ENCODE peak calls at places on chromosomes 7 and 10, in six cellular contexts. One of them, this sample, is unnamed.

GRCh38 chr7:2044883-2045471 is 187.8 kb downstream of the MAD1L1 start:
- DNase-seq in transverse colon: no peak
- DNase-seq in stomach: no peak
- DNase-seq in breast epithelium: no peak
- DNase-seq in H1: no peak
- DNase-seq in K562: no peak
- DNase-seq in this sample: no peak

GRCh38 chr10:93131956-93132355 is 58.3 kb downstream of the CYP26A1 start:
- DNase-seq in transverse colon: peak; percentile 18
- DNase-seq in stomach: no peak
- DNase-seq in breast epithelium: no peak
- DNase-seq in H1: no peak
- DNase-seq in K562: no peak
- DNase-seq in this sample: no peak

GRCh38 chr10:124539935-124540641 is 78.5 kb downstream of the LHPP start:
- DNase-seq in transverse colon: peak; percentile 67
- DNase-seq in stomach: peak; percentile 64
- DNase-seq in breast epithelium: no peak
- DNase-seq in H1: peak; percentile 86
- DNase-seq in K562: peak; percentile 79
- DNase-seq in this sample: peak; percentile 86

GRCh38 chr7:64876792-64877713 is 26.0 kb upstream of the ZNF273 start:
- DNase-seq in transverse colon: peak; percentile 44
- DNase-seq in stomach: peak; percentile 44
- DNase-seq in breast epithelium: no peak
- DNase-seq in H1: peak; percentile 4
- DNase-seq in K562: peak; percentile 5
- DNase-seq in this sample: peak; percentile 19

GRCh38 chr10:95428702-95429101 is 132.5 kb downstream of the SORBS1 start:
- DNase-seq in transverse colon: no peak
- DNase-seq in stomach: no peak
- DNase-seq in breast epithelium: no peak
- DNase-seq in H1: no peak
- DNase-seq in K562: no peak
- DNase-seq in this sample: no peak

GRCh38 chr10:118850418-118851061 is 95.8 kb upstream of the CACUL1 start:
- DNase-seq in transverse colon: peak; percentile 73
- DNase-seq in stomach: peak; percentile 74
- DNase-seq in breast epithelium: no peak
- DNase-seq in H1: peak; percentile 92
- DNase-seq in K562: peak; percentile 32
- DNase-seq in this sample: no peak

GRCh38 chr10:60646966-60647796 is 131.1 kb upstream of the CDK1 start:
- DNase-seq in transverse colon: peak; percentile 22
- DNase-seq in stomach: no peak
- DNase-seq in breast epithelium: no peak
- DNase-seq in H1: no peak
- DNase-seq in K562: peak; percentile 32
- DNase-seq in this sample: no peak

GRCh38 chr7:121385800-121386179 is 10.3 kb downstream of the FAM3C start:
- DNase-seq in transverse colon: no peak
- DNase-seq in stomach: no peak
- DNase-seq in breast epithelium: no peak
- DNase-seq in H1: no peak
- DNase-seq in K562: no peak
- DNase-seq in this sample: no peak

GRCh38 chr10:80451132-80451531 is 3.0 kb upstream of the TSPAN14 start:
- DNase-seq in transverse colon: no peak
- DNase-seq in stomach: no peak
- DNase-seq in breast epithelium: no peak
- DNase-seq in H1: no peak
- DNase-seq in K562: no peak
- DNase-seq in this sample: no peak

GRCh38 chr7:39589323-39590111 is 23.3 kb downstream of the YAE1 start:
- DNase-seq in transverse colon: no peak
- DNase-seq in stomach: no peak
- DNase-seq in breast epithelium: no peak
- DNase-seq in H1: no peak
- DNase-seq in K562: peak; percentile 75
- DNase-seq in this sample: no peak

GRCh38 chr10:30940279-30940678 is 91.4 kb downstream of the ZNF438 start:
- DNase-seq in transverse colon: no peak
- DNase-seq in stomach: no peak
- DNase-seq in breast epithelium: no peak
- DNase-seq in H1: no peak
- DNase-seq in K562: no peak
- DNase-seq in this sample: no peak

GRCh38 chr10:27944005-27944404 is 54.9 kb downstream of the ODAD2 start:
- DNase-seq in transverse colon: no peak
- DNase-seq in stomach: no peak
- DNase-seq in breast epithelium: no peak
- DNase-seq in H1: no peak
- DNase-seq in K562: no peak
- DNase-seq in this sample: no peak

GRCh38 chr10:60664859-60665258 is 113.4 kb upstream of the CDK1 start:
- DNase-seq in transverse colon: no peak
- DNase-seq in stomach: no peak
- DNase-seq in breast epithelium: no peak
- DNase-seq in H1: no peak
- DNase-seq in K562: no peak
- DNase-seq in this sample: no peak

GRCh38 chr7:131034166-131034881 is 293.4 kb upstream of the MKLN1 start:
- DNase-seq in transverse colon: no peak
- DNase-seq in stomach: no peak
- DNase-seq in breast epithelium: no peak
- DNase-seq in H1: no peak
- DNase-seq in K562: no peak
- DNase-seq in this sample: no peak

GRCh38 chr7:1708640-1709249 is 38.7 kb downstream of the ELFN1 start:
- DNase-seq in transverse colon: no peak
- DNase-seq in stomach: no peak
- DNase-seq in breast epithelium: peak; percentile 42
- DNase-seq in H1: peak; percentile 26
- DNase-seq in K562: no peak
- DNase-seq in this sample: no peak

GRCh38 chr10:9230625-9231024 is 1176.1 kb downstream of the GATA3 start:
- DNase-seq in transverse colon: no peak
- DNase-seq in stomach: no peak
- DNase-seq in breast epithelium: no peak
- DNase-seq in H1: no peak
- DNase-seq in K562: no peak
- DNase-seq in this sample: no peak

GRCh38 chr7:29370531-29371314 is 176.1 kb downstream of the CHN2 start:
- DNase-seq in transverse colon: peak; percentile 38
- DNase-seq in stomach: peak; percentile 72
- DNase-seq in breast epithelium: no peak
- DNase-seq in H1: no peak
- DNase-seq in K562: no peak
- DNase-seq in this sample: no peak

GRCh38 chr7:38318241-38318640 is 44.8 kb upstream of the TARP start:
- DNase-seq in transverse colon: no peak
- DNase-seq in stomach: no peak
- DNase-seq in breast epithelium: no peak
- DNase-seq in H1: no peak
- DNase-seq in K562: no peak
- DNase-seq in this sample: no peak

GRCh38 chr7:17010637-17011300 is 129.0 kb upstream of the AGR3 start:
- DNase-seq in transverse colon: no peak
- DNase-seq in stomach: no peak
- DNase-seq in breast epithelium: no peak
- DNase-seq in H1: no peak
- DNase-seq in K562: no peak
- DNase-seq in this sample: no peak

GRCh38 chr7:117119192-117119924 is 166.1 kb downstream of the ST7 start:
- DNase-seq in transverse colon: peak; percentile 81
- DNase-seq in stomach: peak; percentile 80
- DNase-seq in breast epithelium: peak; percentile 58
- DNase-seq in H1: peak; percentile 89
- DNase-seq in K562: peak; percentile 60
- DNase-seq in this sample: no peak

GRCh38 chr7:74503943-74504342 is 50.2 kb downstream of the GTF2IRD1 start:
- DNase-seq in transverse colon: no peak
- DNase-seq in stomach: no peak
- DNase-seq in breast epithelium: no peak
- DNase-seq in H1: no peak
- DNase-seq in K562: no peak
- DNase-seq in this sample: no peak

GRCh38 chr7:151958036-151959010 is 2.1 kb downstream of the GALNTL5 start:
- DNase-seq in transverse colon: no peak
- DNase-seq in stomach: no peak
- DNase-seq in breast epithelium: no peak
- DNase-seq in H1: peak; percentile 35
- DNase-seq in K562: no peak
- DNase-seq in this sample: no peak

DNA sequence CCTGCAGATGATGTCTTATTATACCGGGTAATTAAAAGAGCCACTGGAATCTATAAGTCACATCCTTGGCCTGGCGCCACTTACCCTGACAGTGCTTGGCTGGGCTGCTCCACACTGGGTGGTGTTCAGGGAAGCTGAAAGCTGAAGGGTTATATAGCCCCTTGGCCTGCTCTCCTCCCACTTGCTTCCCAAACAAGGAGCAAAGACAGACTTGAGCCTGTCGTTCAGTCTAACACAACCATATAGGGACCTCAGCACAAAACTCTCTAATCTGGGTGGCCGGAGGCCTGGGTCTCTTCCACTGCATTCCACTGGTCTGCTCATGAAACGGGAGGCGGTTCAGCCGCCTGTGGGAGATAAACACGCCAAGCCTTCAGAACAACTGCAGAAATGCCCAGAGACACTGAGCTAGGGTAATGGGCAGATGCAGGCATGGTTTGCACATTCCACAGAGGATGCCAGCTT is at the start of gene ACTA2:
- DNase-seq in transverse colon: peak; percentile 55
- DNase-seq in stomach: peak; percentile 39
- DNase-seq in breast epithelium: peak; percentile 65
- DNase-seq in H1: no peak
- DNase-seq in K562: no peak
- DNase-seq in this sample: no peak
- TF ChIP-seq POLR2A in transverse colon: peak; percentile 66
- TF ChIP-seq POLR2A in stomach: no peak
- TF ChIP-seq POLR2A in breast epithelium: peak; percentile 75
- TF ChIP-seq POLR2A in H1: no peak
- TF ChIP-seq POLR2A in K562: no peak
- TF ChIP-seq POLR2A in this sample: no peak

GRCh38 chr7:36946401-36946739 is 222.1 kb upstream of the AOAH start:
- DNase-seq in transverse colon: no peak
- DNase-seq in stomach: no peak
- DNase-seq in breast epithelium: no peak
- DNase-seq in H1: no peak
- DNase-seq in K562: no peak
- DNase-seq in this sample: no peak

GRCh38 chr7:36944843-36945242 is 220.5 kb upstream of the AOAH start:
- DNase-seq in transverse colon: no peak
- DNase-seq in stomach: no peak
- DNase-seq in breast epithelium: no peak
- DNase-seq in H1: no peak
- DNase-seq in K562: no peak
- DNase-seq in this sample: no peak

GRCh38 chr7:36951257-36951697 is 227.0 kb upstream of the AOAH start:
- DNase-seq in transverse colon: peak; percentile 21
- DNase-seq in stomach: no peak
- DNase-seq in breast epithelium: no peak
- DNase-seq in H1: no peak
- DNase-seq in K562: no peak
- DNase-seq in this sample: no peak

GRCh38 chr7:36945612-36946400 is 221.5 kb upstream of the AOAH start:
- DNase-seq in transverse colon: peak; percentile 43
- DNase-seq in stomach: peak; percentile 76
- DNase-seq in breast epithelium: peak; percentile 54
- DNase-seq in H1: no peak
- DNase-seq in K562: no peak
- DNase-seq in this sample: no peak

DNA sequence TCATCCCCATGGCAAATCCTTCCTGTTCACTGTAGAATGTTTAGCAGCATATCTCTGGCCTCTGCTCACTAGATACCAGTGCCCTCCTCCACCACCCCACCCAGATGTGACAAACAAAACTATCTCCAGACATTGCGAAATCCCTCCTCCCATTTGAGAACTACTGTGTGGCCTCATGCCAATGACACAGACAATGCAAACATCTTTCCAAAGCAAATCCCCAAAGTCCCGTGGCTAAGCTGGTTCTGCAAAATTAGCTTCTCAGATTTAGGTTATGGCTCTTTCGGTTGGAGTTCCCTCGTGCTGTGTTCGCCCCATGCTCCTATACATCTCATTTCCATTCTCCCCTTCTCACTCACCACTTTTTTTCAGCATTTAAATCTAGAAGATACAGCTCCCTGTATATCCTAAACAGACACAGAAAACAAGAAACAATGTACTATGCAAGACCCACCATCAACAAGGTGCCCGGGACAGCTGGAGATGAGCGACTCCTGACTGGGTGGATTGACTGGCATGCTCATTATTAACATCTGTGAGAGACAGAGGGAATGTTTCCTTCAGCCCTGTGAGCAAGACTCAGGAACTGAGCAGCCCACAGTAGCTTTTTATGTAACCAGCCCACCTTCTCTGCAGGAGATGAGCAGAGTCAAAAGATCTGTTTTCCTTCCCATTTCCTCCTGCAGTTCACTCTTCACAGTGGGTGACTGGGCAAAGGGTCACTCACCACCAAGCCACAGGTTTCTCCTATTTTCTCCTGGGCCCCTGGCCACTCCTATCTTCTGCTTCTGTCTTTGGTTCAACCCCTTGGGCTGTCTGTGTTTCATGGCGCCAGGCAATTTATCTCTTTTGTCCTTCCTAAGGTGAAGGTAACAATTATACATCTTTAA is 225.7 kb upstream of the AOAH start:
- DNase-seq in transverse colon: peak; percentile 26
- DNase-seq in stomach: no peak
- DNase-seq in breast epithelium: no peak
- DNase-seq in H1: no peak
- DNase-seq in K562: no peak
- DNase-seq in this sample: no peak
- TF ChIP-seq POLR2AphosphoS5 in transverse colon: no peak
- TF ChIP-seq POLR2AphosphoS5 in stomach: peak; percentile 25
- TF ChIP-seq POLR2AphosphoS5 in breast epithelium: no peak
- TF ChIP-seq POLR2AphosphoS5 in H1: no peak
- TF ChIP-seq POLR2AphosphoS5 in K562: no peak
- TF ChIP-seq POLR2AphosphoS5 in this sample: no peak

GRCh38 chr7:91880413-91881241 is at the start of gene MTERF1:
- DNase-seq in transverse colon: peak; percentile 93
- DNase-seq in stomach: peak; percentile 94
- DNase-seq in breast epithelium: peak; percentile 89
- DNase-seq in H1: peak; percentile 95
- DNase-seq in K562: peak; percentile 90
- DNase-seq in this sample: peak; percentile 67
- TF ChIP-seq POLR2A in transverse colon: peak; percentile 32
- TF ChIP-seq POLR2A in stomach: no peak
- TF ChIP-seq POLR2A in breast epithelium: no peak
- TF ChIP-seq POLR2A in H1: peak; percentile 63
- TF ChIP-seq POLR2A in K562: peak; percentile 98
- TF ChIP-seq POLR2A in this sample: peak; percentile 97

DNA sequence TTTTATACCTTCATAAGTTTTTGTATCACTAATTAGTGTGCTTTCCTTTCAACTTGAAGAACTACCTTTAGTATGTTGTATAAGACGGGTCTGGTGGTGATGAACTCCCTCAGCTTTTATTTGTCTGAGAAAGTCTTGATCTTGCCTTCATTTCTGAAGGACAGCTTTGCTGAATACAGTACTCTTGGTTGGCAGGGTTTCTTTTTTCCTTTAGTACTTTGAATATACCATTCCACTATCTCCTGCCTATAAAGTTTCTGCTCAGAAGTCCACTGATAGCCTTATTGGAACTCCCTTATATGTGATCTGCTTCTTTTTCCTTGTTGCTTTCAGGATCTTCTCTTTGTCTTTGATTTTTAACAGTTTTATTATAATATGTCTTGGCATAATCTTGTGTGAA is 230.9 kb downstream of the HPSE2 start:
- DNase-seq in transverse colon: no peak
- DNase-seq in stomach: no peak
- DNase-seq in breast epithelium: no peak
- DNase-seq in H1: no peak
- DNase-seq in K562: no peak
- DNase-seq in this sample: no peak
- TF ChIP-seq POLR2AphosphoS5 in transverse colon: no peak
- TF ChIP-seq POLR2AphosphoS5 in stomach: no peak
- TF ChIP-seq POLR2AphosphoS5 in breast epithelium: no peak
- TF ChIP-seq POLR2AphosphoS5 in H1: no peak
- TF ChIP-seq POLR2AphosphoS5 in K562: no peak
- TF ChIP-seq POLR2AphosphoS5 in this sample: no peak

This sample was measured in GM12892.